ENCODE peak calls at places on chromosomes 11 and 22, in six cellular contexts. P is vagina, K is SK-N-MC, T is esophagus muscularis mucosa, G is HL-60, W is GM23338. V is an unnamed sample.

GRCh38 chr11:19970944-19971343 is 189.3 kb downstream of the DBX1 start:
- DNase-seq in P (no peak), K (no peak), T (no peak), G (no peak), W (no peak), V (no peak)

GRCh38 chr11:17259931-17260499 is 16.5 kb upstream of the NUCB2 start:
- DNase-seq in P (no peak), K (no peak), T (no peak), G (no peak), W (no peak), V (no peak)

GRCh38 chr11:72573380-72573949 is 100.8 kb downstream of the PDE2A start:
- DNase-seq in P (no peak), K (no peak), T (no peak), G (peak), W (peak), V (peak)

GRCh38 chr11:120352405-120352804 is 16.2 kb downstream of the ARHGEF12 start:
- DNase-seq in P (no peak), K (no peak), T (no peak), G (no peak), W (no peak), V (no peak)

GRCh38 chr22:47251911-47252310 is 489.5 kb downstream of the TBC1D22A start:
- DNase-seq in P (peak), K (no peak), T (peak), G (no peak), W (no peak), V (no peak)

GRCh38 chr22:38758276-38758945 is 2.6 kb upstream of the SUN2 start:
- DNase-seq in P (no peak), K (no peak), T (no peak), G (no peak), W (no peak), V (no peak)

GRCh38 chr22:44039566-44040171 is 15.6 kb downstream of the PARVB start:
- DNase-seq in P (no peak), K (no peak), T (no peak), G (no peak), W (no peak), V (no peak)

GRCh38 chr11:12494699-12495098 is 117.3 kb downstream of the PARVA start:
- DNase-seq in P (no peak), K (no peak), T (no peak), G (no peak), W (no peak), V (no peak)

GRCh38 chr11:94739331-94739730 is 28.8 kb upstream of the AMOTL1 start:
- DNase-seq in P (no peak), K (no peak), T (peak), G (no peak), W (no peak), V (no peak)

GRCh38 chr11:114317738-114318137 is 21.5 kb downstream of the NNMT start:
- DNase-seq in P (no peak), K (no peak), T (peak), G (no peak), W (peak), V (no peak)

GRCh38 chr11:42526366-42526765 is 785.4 kb upstream of the API5 start:
- DNase-seq in P (no peak), K (no peak), T (no peak), G (no peak), W (no peak), V (no peak)

GRCh38 chr11:31487848-31488247 is 21.6 kb downstream of the IMMP1L start:
- DNase-seq in P (no peak), K (no peak), T (no peak), G (no peak), W (peak), V (peak)

GRCh38 chr11:93225642-93226041 is 27.9 kb upstream of the SLC36A4 start:
- DNase-seq in P (no peak), K (no peak), T (no peak), G (no peak), W (peak), V (no peak)

GRCh38 chr22:24244144-24244787 is 616 bp downstream of the GGT5 start:
- DNase-seq in P (no peak), K (no peak), T (no peak), G (peak), W (no peak), V (no peak)

GRCh38 chr22:50325444-50326224 is 1.2 kb downstream of the DENND6B start:
- DNase-seq in P (no peak), K (no peak), T (no peak), G (no peak), W (no peak), V (no peak)

GRCh38 chr22:43014062-43014875 is 680 bp downstream of the PACSIN2 start:
- DNase-seq in P (no peak), K (no peak), T (no peak), G (no peak), W (peak), V (peak)

GRCh38 chr11:56333156-56333555 is 12.7 kb upstream of the OR8K1 start:
- DNase-seq in P (no peak), K (no peak), T (no peak), G (no peak), W (no peak), V (no peak)

GRCh38 chr11:6201486-6201885 is 2.5 kb downstream of the OR52W1 start:
- DNase-seq in P (no peak), K (no peak), T (no peak), G (peak), W (no peak), V (no peak)

GRCh38 chr11:60887531-60887930 is 18.9 kb downstream of the PRPF19 start:
- DNase-seq in P (no peak), K (no peak), T (no peak), G (no peak), W (peak), V (peak)

GRCh38 chr11:13333456-13333957 is 55.9 kb downstream of the BMAL1 start:
- DNase-seq in P (no peak), K (no peak), T (no peak), G (peak), W (no peak), V (peak)

GRCh38 chr11:112524808-112525207 is 264.1 kb upstream of the PLET1 start:
- DNase-seq in P (no peak), K (no peak), T (no peak), G (no peak), W (no peak), V (no peak)

GRCh38 chr11:94129505-94130335 is 1.1 kb downstream of the PANX1 start:
- DNase-seq in P (peak), K (no peak), T (peak), G (no peak), W (no peak), V (no peak)

GRCh38 chr11:31870609-31871309 is 59.6 kb upstream of the PAX6 start:
- DNase-seq in P (peak), K (no peak), T (no peak), G (peak), W (peak), V (peak)

GRCh38 chr11:278001-278951 is at the start of gene NLRP6:
- DNase-seq in P (peak), K (no peak), T (no peak), G (no peak), W (no peak), V (no peak)

GRCh38 chr11:114074546-114075342 is 15.2 kb downstream of the ZBTB16 start:
- DNase-seq in P (no peak), K (no peak), T (no peak), G (no peak), W (no peak), V (no peak)

GRCh38 chr11:118975771-118976709 is 4.5 kb downstream of the FOXR1 start:
- DNase-seq in P (no peak), K (no peak), T (no peak), G (no peak), W (no peak), V (no peak)

GRCh38 chr22:22772396-22772795 is 115.2 kb upstream of the IGLL5 start:
- DNase-seq in P (peak), K (no peak), T (no peak), G (no peak), W (peak), V (no peak)

GRCh38 chr11:59172345-59173079 is 580 bp downstream of the DTX4 start:
- DNase-seq in P (no peak), K (no peak), T (peak), G (no peak), W (peak), V (peak)

GRCh38 chr22:39703890-39704658 is 133.5 kb downstream of the CACNA1I start:
- DNase-seq in P (no peak), K (no peak), T (no peak), G (no peak), W (no peak), V (no peak)

GRCh38 chr11:92893276-92893675 is 76.2 kb upstream of the MTNR1B start:
- DNase-seq in P (no peak), K (peak), T (no peak), G (no peak), W (no peak), V (no peak)

GRCh38 chr22:47193606-47194316 is 431.3 kb downstream of the TBC1D22A start:
- DNase-seq in P (peak), K (no peak), T (no peak), G (no peak), W (no peak), V (no peak)

GRCh38 chr11:861105-861479 is 18.4 kb downstream of the TSPAN4 start:
- DNase-seq in P (no peak), K (no peak), T (no peak), G (no peak), W (no peak), V (no peak)

GRCh38 chr11:24842308-24842707 is 345.5 kb downstream of the LUZP2 start:
- DNase-seq in P (no peak), K (no peak), T (no peak), G (no peak), W (no peak), V (no peak)

GRCh38 chr22:24752091-24752623 is 22.4 kb downstream of the PIWIL3 start:
- DNase-seq in P (no peak), K (no peak), T (no peak), G (no peak), W (peak), V (no peak)

GRCh38 chr11:15969281-15969680 is 387.1 kb downstream of the SOX6 start:
- DNase-seq in P (no peak), K (no peak), T (no peak), G (peak), W (no peak), V (peak)

GRCh38 chr11:35539781-35540281 is 14.4 kb upstream of the PAMR1 start:
- DNase-seq in P (peak), K (no peak), T (no peak), G (no peak), W (no peak), V (no peak)

GRCh38 chr11:68038226-68038717 is 553 bp upstream of the TCIRG1 start:
- DNase-seq in P (no peak), K (no peak), T (no peak), G (no peak), W (no peak), V (peak)

GRCh38 chr22:28435271-28435825 is 244.3 kb downstream of the TTC28 start:
- DNase-seq in P (no peak), K (no peak), T (no peak), G (no peak), W (peak), V (no peak)

GRCh38 chr11:79940165-79940564 is 499.3 kb upstream of the TENM4 start:
- DNase-seq in P (no peak), K (no peak), T (no peak), G (no peak), W (peak), V (no peak)

DNA sequence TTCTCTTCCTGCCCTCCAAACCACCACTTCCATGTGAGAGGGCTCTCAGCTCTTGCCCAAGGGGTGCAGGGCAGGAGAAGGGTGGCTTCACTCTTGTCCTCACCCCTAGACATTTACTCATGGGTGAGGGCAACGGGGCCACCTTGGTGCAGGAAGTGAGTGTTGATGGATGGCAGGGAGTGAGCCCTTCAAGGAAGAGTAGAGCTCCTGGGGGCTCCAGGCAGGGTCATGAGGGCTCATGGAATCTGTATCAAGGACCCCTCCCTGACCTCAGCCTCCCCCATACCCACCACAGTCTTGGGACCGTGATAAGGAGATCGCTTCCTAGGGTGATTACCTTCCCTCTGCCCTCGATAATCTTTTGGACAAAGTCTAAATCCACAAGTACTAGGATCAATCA is 37.8 kb downstream of the TSPAN18 start:
- DNase-seq in P (peak), K (no peak), T (no peak), G (no peak), W (no peak), V (no peak)
- H3K27ac ChIP-seq in P (no peak), K (no peak), T (peak), G (no peak), W (no peak), V (no peak)

DNA sequence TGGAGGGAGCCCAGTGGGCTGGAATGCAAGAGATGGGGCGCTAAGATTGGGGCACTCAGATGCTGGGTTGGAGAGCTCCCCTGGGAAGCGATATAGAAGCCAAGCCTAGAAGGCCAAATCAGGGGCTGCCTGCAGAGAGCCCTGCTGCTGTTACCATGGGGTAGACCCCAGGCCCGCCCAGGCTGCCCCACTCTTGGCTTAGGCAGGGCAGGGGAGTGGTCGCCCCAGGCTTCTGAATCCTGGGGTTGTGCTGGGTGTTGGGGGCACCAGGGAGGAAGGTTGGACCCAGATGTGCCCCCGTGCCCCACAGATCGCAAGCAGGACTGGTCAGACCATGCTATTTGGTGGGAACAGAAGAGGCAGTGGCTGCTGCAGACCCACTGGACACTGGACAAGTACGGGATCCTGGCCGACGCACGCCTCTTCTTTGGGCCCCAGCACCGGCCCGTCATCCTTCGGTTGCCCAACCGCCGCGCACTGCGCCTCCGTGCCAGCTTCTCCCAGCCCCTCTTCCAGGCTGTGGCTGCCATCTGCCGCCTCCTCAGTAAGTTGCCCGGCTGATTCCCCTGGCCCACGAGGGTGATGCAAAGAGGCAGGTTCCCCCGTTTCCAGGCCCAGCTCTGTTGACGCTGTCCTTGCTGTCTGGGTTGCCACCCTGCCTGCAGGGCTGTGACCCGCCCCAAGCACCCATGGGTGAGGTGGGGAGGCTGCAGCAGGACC is 3.9 kb downstream of the FERMT3 start:
- DNase-seq in P (no peak), K (no peak), T (no peak), G (no peak), W (no peak), V (no peak)
- TF ChIP-seq POLR2AphosphoS5 in P (no peak), K (no peak), T (no peak), G (no peak), W (no peak), V (no peak)

GRCh38 chr11:62554377-62554776 is 7.8 kb upstream of the AHNAK start:
- DNase-seq in P (no peak), K (no peak), T (no peak), G (no peak), W (peak), V (no peak)
- H3K27ac ChIP-seq in P (peak), K (peak), T (peak), G (peak), W (peak), V (no peak)

GRCh38 chr11:126355926-126356897 is 726 bp downstream of the ST3GAL4 start:
- DNase-seq in P (peak), K (no peak), T (no peak), G (peak), W (peak), V (peak)

GRCh38 chr11:126352934-126353801 is 2.3 kb upstream of the ST3GAL4 start:
- DNase-seq in P (no peak), K (no peak), T (no peak), G (peak), W (peak), V (peak)

GRCh38 chr11:126354631-126355323 is 709 bp upstream of the ST3GAL4 start:
- DNase-seq in P (peak), K (no peak), T (no peak), G (no peak), W (no peak), V (no peak)

GRCh38 chr11:126357055-126357962 is 1.8 kb downstream of the ST3GAL4 start:
- DNase-seq in P (no peak), K (no peak), T (no peak), G (no peak), W (no peak), V (no peak)

DNA sequence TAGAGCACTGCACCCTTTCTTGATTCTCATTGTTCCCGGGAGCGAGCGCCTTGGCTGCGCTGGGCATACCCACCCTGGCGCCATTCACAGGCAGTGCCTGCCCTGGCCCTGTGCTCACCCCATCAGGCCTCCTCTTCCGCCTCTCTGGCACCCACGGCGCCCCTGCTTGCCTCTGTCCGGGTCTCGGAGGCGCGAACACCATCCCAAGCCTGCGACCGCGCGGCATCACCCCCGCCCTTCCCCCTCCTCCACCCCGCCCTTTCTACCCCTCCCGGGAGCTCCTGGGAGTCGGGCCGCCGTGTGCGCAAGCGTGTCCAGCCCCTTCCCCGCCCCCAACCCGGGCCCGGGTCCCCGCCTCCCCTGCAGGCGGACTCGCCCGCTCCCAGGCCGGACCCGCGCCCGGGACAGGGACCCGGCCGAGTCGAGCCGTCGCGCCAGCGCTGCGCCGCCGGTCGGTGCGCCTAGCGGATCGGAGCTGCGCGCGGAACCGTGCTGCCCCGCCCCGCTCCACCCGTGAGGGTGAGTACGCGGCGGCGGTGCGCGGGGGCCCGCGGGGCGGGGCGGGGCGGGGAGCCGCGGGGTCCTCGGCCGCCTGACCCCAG is at the start of gene ST3GAL4:
- DNase-seq in P (peak), K (no peak), T (no peak), G (peak), W (peak), V (peak)
- TF ChIP-seq POLR2AphosphoS5 in P (no peak), K (peak), T (peak), G (peak), W (peak), V (no peak)

GRCh38 chr22:45496451-45496941 is 6.2 kb upstream of the FBLN1 start:
- DNase-seq in P (peak), K (no peak), T (no peak), G (no peak), W (no peak), V (peak)
- H3K27ac ChIP-seq in P (peak), K (no peak), T (peak), G (no peak), W (no peak), V (peak)

GRCh38 chr11:75337195-75337654 is 14.2 kb downstream of the ARRB1 start:
- DNase-seq in P (no peak), K (no peak), T (no peak), G (peak), W (no peak), V (no peak)
- TF ChIP-seq POLR2AphosphoS5 in P (no peak), K (peak), T (peak), G (no peak), W (no peak), V (no peak)

DNA sequence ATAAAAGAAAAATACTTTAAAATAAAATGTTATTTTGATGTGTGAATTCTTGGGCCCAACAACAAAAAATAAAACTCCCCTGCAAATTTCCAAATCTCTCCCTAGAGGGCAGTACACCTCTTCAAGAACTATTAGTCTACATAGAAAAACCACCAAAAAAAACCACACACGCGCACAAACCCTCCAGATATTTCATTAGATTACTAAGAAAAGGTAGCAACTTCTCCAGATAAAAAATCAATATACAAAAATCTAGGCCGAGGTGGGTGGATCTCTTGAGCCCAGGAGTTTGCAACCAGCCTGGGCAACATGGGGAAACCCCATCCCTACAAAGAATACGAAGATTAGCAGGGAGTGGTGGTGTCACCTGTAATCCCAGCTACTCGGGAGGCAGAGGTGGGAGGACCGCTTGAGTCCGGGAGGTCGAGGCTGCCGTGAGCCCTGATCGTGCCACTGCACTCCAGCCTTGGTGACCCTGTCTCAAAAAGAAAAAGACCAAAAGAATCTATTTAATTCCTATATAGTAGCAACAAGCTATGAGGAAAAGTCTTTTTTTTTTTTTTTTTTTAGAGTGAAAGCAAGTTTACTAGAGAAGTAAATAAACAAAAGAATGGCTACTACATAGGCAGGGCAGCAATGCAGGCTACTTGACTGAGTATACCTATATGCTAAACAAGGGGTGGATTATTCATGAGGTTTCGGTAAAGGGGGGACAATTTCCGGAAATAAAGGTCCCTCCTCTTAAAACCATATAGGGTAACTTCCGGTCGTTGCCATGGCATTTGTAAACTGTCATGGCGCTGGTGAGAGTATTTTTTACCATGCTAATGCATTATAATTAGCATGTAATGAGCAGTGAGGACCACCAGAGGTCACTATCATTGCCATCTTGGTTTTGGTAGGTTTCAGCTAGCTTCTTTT is 13.1 kb downstream of the B3GNT6 start:
- DNase-seq in P (no peak), K (peak), T (no peak), G (peak), W (peak), V (peak)
- H3K27ac ChIP-seq in P (no peak), K (no peak), T (peak), G (no peak), W (no peak), V (no peak)